ENCODE peak calls at places on chromosomes 4 and X, in four cellular contexts. One of them, this sample, is unnamed.

GRCh38 chr4:22692736-22693135 is at the start of gene GBA3:
- DNase-seq in K562: no peak
- DNase-seq in SK-N-SH: no peak
- DNase-seq in HCT116: no peak
- DNase-seq in this sample: no peak

GRCh38 chr4:84324850-84325249 is 174.2 kb downstream of the NKX6-1 start:
- DNase-seq in SK-N-SH: peak; percentile 34
- DNase-seq in HCT116: no peak
- DNase-seq in K562: no peak
- DNase-seq in this sample: no peak

GRCh38 chr4:171516694-171517093 is 296.5 kb upstream of the GALNTL6 start:
- DNase-seq in HCT116: no peak
- DNase-seq in K562: no peak
- DNase-seq in SK-N-SH: no peak
- DNase-seq in this sample: no peak

GRCh38 chr4:6775746-6776145 is 6.8 kb upstream of the KIAA0232 start:
- DNase-seq in HCT116: no peak
- DNase-seq in SK-N-SH: no peak
- DNase-seq in K562: no peak
- DNase-seq in this sample: peak; percentile 27

GRCh38 chr4:20095805-20096541 is 155.7 kb upstream of the SLIT2 start:
- DNase-seq in SK-N-SH: no peak
- DNase-seq in HCT116: no peak
- DNase-seq in K562: no peak
- DNase-seq in this sample: no peak

GRCh38 chr4:815464-816146 is 10.3 kb downstream of the CPLX1 start:
- DNase-seq in K562: no peak
- DNase-seq in HCT116: no peak
- DNase-seq in SK-N-SH: no peak
- DNase-seq in this sample: no peak

GRCh38 chr4:175146799-175147198 is 228.6 kb downstream of the ADAM29 start:
- DNase-seq in HCT116: no peak
- DNase-seq in K562: no peak
- DNase-seq in SK-N-SH: no peak
- DNase-seq in this sample: no peak

GRCh38 chr4:148951346-148951745 is 509.1 kb upstream of the NR3C2 start:
- DNase-seq in SK-N-SH: no peak
- DNase-seq in HCT116: no peak
- DNase-seq in K562: no peak
- DNase-seq in this sample: peak; percentile 32

GRCh38 chrX:41095962-41096955 is 11.0 kb downstream of the USP9X start:
- DNase-seq in HCT116: no peak
- DNase-seq in SK-N-SH: no peak
- DNase-seq in K562: no peak
- DNase-seq in this sample: no peak

GRCh38 chr4:159764343-159764952 is 661.6 kb downstream of the RAPGEF2 start:
- DNase-seq in K562: peak; percentile 1
- DNase-seq in HCT116: peak; percentile 62
- DNase-seq in SK-N-SH: peak; percentile 59
- DNase-seq in this sample: peak; percentile 7

GRCh38 chrX:119646515-119646914 is 40.3 kb upstream of the NKRF start:
- DNase-seq in SK-N-SH: no peak
- DNase-seq in HCT116: no peak
- DNase-seq in K562: no peak
- DNase-seq in this sample: no peak

GRCh38 chrX:35919536-35920309 is at the start of gene CFAP47:
- DNase-seq in SK-N-SH: peak; percentile 25
- DNase-seq in K562: no peak
- DNase-seq in HCT116: no peak
- DNase-seq in this sample: peak; percentile 75

GRCh38 chr4:1539132-1539755 is 133.0 kb upstream of the NKX1-1 start:
- DNase-seq in HCT116: no peak
- DNase-seq in K562: no peak
- DNase-seq in SK-N-SH: no peak
- DNase-seq in this sample: no peak

GRCh38 chr4:3476341-3476747 is 13.2 kb downstream of the DOK7 start:
- DNase-seq in K562: no peak
- DNase-seq in HCT116: no peak
- DNase-seq in SK-N-SH: no peak
- DNase-seq in this sample: no peak

GRCh38 chr4:2811830-2812599 is 19.1 kb downstream of the SH3BP2 start:
- DNase-seq in HCT116: peak; percentile 16
- DNase-seq in K562: no peak
- DNase-seq in SK-N-SH: peak; percentile 82
- DNase-seq in this sample: peak; percentile 49

GRCh38 chrX:69163936-69164741 is 1.1 kb downstream of the PJA1 start:
- DNase-seq in SK-N-SH: peak; percentile 79
- DNase-seq in K562: peak; percentile 33
- DNase-seq in HCT116: no peak
- DNase-seq in this sample: no peak

GRCh38 chrX:99795495-99795894 is 614.6 kb downstream of the PCDH19 start:
- DNase-seq in HCT116: no peak
- DNase-seq in K562: no peak
- DNase-seq in SK-N-SH: no peak
- DNase-seq in this sample: no peak

GRCh38 chr4:100295792-100296191 is 105.5 kb upstream of the DDIT4L start:
- DNase-seq in K562: no peak
- DNase-seq in HCT116: no peak
- DNase-seq in SK-N-SH: no peak
- DNase-seq in this sample: no peak

GRCh38 chrX:129360175-129360574 is 163.1 kb downstream of the SMARCA1 start:
- DNase-seq in SK-N-SH: peak; percentile 20
- DNase-seq in K562: peak; percentile 22
- DNase-seq in HCT116: peak; percentile 33
- DNase-seq in this sample: no peak

GRCh38 chr4:183443609-183444148 is 757 bp upstream of the CDKN2AIP start:
- DNase-seq in HCT116: no peak
- DNase-seq in K562: peak; percentile 46
- DNase-seq in SK-N-SH: no peak
- DNase-seq in this sample: peak; percentile 25

GRCh38 chr4:141006236-141006802 is 127.0 kb downstream of the RNF150 start:
- DNase-seq in K562: no peak
- DNase-seq in HCT116: no peak
- DNase-seq in SK-N-SH: no peak
- DNase-seq in this sample: no peak

GRCh38 chr4:182280439-182281111 is 37.4 kb downstream of the TENM3 start:
- DNase-seq in HCT116: no peak
- DNase-seq in K562: no peak
- DNase-seq in SK-N-SH: no peak
- DNase-seq in this sample: no peak

GRCh38 chr4:13344216-13344615 is 139.9 kb downstream of the RAB28 start:
- DNase-seq in K562: peak; percentile 11
- DNase-seq in SK-N-SH: no peak
- DNase-seq in HCT116: no peak
- DNase-seq in this sample: no peak

GRCh38 chr4:13348216-13348615 is 135.9 kb downstream of the RAB28 start:
- DNase-seq in K562: no peak
- DNase-seq in HCT116: no peak
- DNase-seq in SK-N-SH: no peak
- DNase-seq in this sample: no peak

GRCh38 chr4:13349096-13349495 is 135.0 kb downstream of the RAB28 start:
- DNase-seq in HCT116: no peak
- DNase-seq in SK-N-SH: no peak
- DNase-seq in K562: no peak
- DNase-seq in this sample: no peak

DNA sequence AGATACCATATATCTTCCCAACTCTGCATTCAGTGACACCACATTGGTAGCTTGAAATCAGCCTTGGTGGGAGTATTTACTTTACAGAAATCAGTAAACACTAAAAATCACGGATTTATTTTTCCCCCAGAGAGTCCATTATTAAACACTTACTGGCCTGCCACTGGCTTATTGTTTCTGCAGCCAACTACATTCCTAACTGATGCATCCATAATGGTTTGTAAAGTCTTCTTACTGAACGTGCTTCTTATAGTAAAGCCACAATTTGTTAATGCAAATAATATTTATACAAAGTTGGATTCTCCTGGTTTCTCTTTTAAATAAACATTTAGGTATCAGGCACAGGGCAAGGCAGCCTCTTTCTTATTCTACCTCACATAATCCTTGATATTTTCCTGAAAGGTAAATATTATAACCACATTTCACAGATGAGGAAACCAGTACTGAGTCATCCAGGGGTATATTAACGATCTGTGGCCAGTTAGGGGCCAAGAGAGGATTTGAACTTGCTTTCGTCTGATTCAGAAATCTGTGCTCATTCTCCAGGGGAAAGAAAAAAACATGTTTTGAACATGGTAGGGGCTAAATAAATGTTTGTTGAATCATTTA is 136.5 kb downstream of the RAB28 start:
- DNase-seq in HCT116: no peak
- DNase-seq in SK-N-SH: no peak
- DNase-seq in K562: no peak
- DNase-seq in this sample: no peak
- TF ChIP-seq JUND in HCT116: no peak
- TF ChIP-seq JUND in SK-N-SH: no peak
- TF ChIP-seq JUND in K562: no peak
- TF ChIP-seq JUND in this sample: no peak

DNA sequence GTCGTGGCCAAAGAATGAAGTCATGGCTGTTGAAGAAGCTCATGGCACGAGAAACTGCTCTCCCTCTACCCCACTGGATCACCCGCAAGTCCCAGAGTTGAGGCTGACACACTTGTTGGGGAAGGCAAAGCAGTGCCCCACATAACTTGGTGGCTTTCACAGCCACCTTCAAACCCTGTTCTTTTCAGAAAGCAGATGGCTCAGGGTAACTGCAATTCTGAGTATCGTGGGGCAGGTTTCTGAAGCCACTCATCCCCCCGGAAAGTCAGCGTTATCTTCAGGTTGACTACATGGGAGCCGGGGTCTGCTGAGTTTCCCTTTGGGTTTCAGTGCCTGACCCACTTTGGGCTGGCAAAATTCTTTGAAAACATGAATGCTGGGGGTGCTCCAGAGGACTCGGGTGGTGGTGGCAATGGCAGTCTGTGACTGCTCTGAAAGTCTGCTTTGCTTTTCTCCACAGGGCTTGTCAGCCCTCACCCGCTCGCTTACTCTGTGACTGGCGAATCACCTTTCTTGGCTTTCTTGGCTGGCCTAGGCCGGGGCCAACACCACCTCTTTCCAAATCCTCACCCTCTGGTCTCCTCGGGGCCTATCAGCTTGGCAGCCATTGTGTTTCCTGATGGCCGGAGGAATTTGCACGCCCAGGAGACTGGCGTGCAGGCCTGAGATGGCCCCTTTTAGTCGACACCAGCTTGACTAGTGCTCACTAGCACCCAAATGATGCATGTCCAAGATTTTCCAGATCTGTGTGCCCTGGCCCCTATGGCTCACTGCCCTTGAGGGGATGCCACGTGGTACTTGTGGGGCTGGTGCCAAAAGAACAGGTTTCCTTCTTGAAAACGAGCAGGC is 7.3 kb downstream of the PPP1R3F start:
- DNase-seq in K562: no peak
- DNase-seq in HCT116: no peak
- DNase-seq in SK-N-SH: no peak
- DNase-seq in this sample: no peak
- TF ChIP-seq JUND in K562: no peak
- TF ChIP-seq JUND in HCT116: no peak
- TF ChIP-seq JUND in SK-N-SH: no peak
- TF ChIP-seq JUND in this sample: no peak

GRCh38 chrX:865422-865821 is 234.8 kb downstream of the SHOX start:
- DNase-seq in K562: no peak
- DNase-seq in HCT116: no peak
- DNase-seq in SK-N-SH: no peak
- DNase-seq in this sample: no peak

GRCh38 chrX:868248-868647 is 237.7 kb downstream of the SHOX start:
- DNase-seq in HCT116: no peak
- DNase-seq in SK-N-SH: no peak
- DNase-seq in K562: no peak
- DNase-seq in this sample: no peak

GRCh38 chrX:872090-872489 is 241.5 kb downstream of the SHOX start:
- DNase-seq in HCT116: no peak
- DNase-seq in SK-N-SH: no peak
- DNase-seq in K562: no peak
- DNase-seq in this sample: no peak

GRCh38 chrX:861335-861890 is 230.8 kb downstream of the SHOX start:
- DNase-seq in K562: no peak
- DNase-seq in SK-N-SH: no peak
- DNase-seq in HCT116: no peak
- DNase-seq in this sample: no peak

GRCh38 chrX:866441-866990 is 235.9 kb downstream of the SHOX start:
- DNase-seq in SK-N-SH: no peak
- DNase-seq in K562: no peak
- DNase-seq in HCT116: no peak
- DNase-seq in this sample: no peak
- TF ChIP-seq JUND in SK-N-SH: no peak
- TF ChIP-seq JUND in K562: no peak
- TF ChIP-seq JUND in HCT116: no peak
- TF ChIP-seq JUND in this sample: no peak

GRCh38 chr4:120723986-120724385 is 198.5 kb downstream of the PRDM5 start:
- DNase-seq in K562: no peak
- DNase-seq in HCT116: no peak
- DNase-seq in SK-N-SH: no peak
- DNase-seq in this sample: no peak
- TF ChIP-seq JUND in K562: no peak
- TF ChIP-seq JUND in HCT116: no peak
- TF ChIP-seq JUND in SK-N-SH: no peak
- TF ChIP-seq JUND in this sample: no peak

GRCh38 chr4:168095776-168096443 is 3.6 kb downstream of the ANXA10 start:
- DNase-seq in HCT116: no peak
- DNase-seq in SK-N-SH: no peak
- DNase-seq in K562: no peak
- DNase-seq in this sample: no peak
- TF ChIP-seq JUND in HCT116: no peak
- TF ChIP-seq JUND in SK-N-SH: no peak
- TF ChIP-seq JUND in K562: no peak
- TF ChIP-seq JUND in this sample: no peak

This sample was measured in T47D.